ENCODE peak calls at places on chromosomes 12 and 14, in ten cellular contexts. One of them, this sample, is unnamed.

GRCh38 chr12:10283028-10283427 is 24.6 kb upstream of the KLRD1 start:
- DNase-seq in PC-9: no peak
- DNase-seq in uterus: no peak
- DNase-seq in lower lobe of right lung: no peak
- DNase-seq in right atrium auricular region: no peak
- DNase-seq in CD8-positive, alpha-beta T cell: no peak
- DNase-seq in right cardiac atrium: no peak
- DNase-seq in transverse colon: no peak
- DNase-seq in Panc1: no peak
- DNase-seq in IMR-90: no peak
- DNase-seq in this sample: no peak

GRCh38 chr12:69501154-69501895 is 31.1 kb downstream of the FRS2 start:
- DNase-seq in Panc1: no peak
- DNase-seq in lower lobe of right lung: no peak
- DNase-seq in right cardiac atrium: no peak
- DNase-seq in IMR-90: peak; percentile 30
- DNase-seq in right atrium auricular region: no peak
- DNase-seq in uterus: no peak
- DNase-seq in PC-9: no peak
- DNase-seq in transverse colon: no peak
- DNase-seq in CD8-positive, alpha-beta T cell: no peak
- DNase-seq in this sample: no peak

GRCh38 chr14:75156901-75157300 is 19.5 kb downstream of the TMED10 start:
- DNase-seq in right atrium auricular region: no peak
- DNase-seq in right cardiac atrium: no peak
- DNase-seq in Panc1: no peak
- DNase-seq in IMR-90: no peak
- DNase-seq in lower lobe of right lung: no peak
- DNase-seq in transverse colon: no peak
- DNase-seq in uterus: no peak
- DNase-seq in CD8-positive, alpha-beta T cell: no peak
- DNase-seq in PC-9: peak; percentile 43
- DNase-seq in this sample: no peak

GRCh38 chr14:69499436-69499835 is 14.9 kb downstream of the PLEKHD1 start:
- DNase-seq in uterus: no peak
- DNase-seq in Panc1: no peak
- DNase-seq in right atrium auricular region: no peak
- DNase-seq in PC-9: no peak
- DNase-seq in lower lobe of right lung: no peak
- DNase-seq in right cardiac atrium: no peak
- DNase-seq in transverse colon: no peak
- DNase-seq in CD8-positive, alpha-beta T cell: no peak
- DNase-seq in IMR-90: no peak
- DNase-seq in this sample: no peak

GRCh38 chr12:81963651-81964050 is 204.5 kb upstream of the PPFIA2 start:
- DNase-seq in lower lobe of right lung: no peak
- DNase-seq in right cardiac atrium: no peak
- DNase-seq in right atrium auricular region: no peak
- DNase-seq in transverse colon: no peak
- DNase-seq in PC-9: no peak
- DNase-seq in uterus: no peak
- DNase-seq in CD8-positive, alpha-beta T cell: no peak
- DNase-seq in Panc1: no peak
- DNase-seq in IMR-90: no peak
- DNase-seq in this sample: no peak

GRCh38 chr12:8692573-8692972 is 5.2 kb upstream of the RIMKLB start:
- DNase-seq in lower lobe of right lung: no peak
- DNase-seq in transverse colon: peak; percentile 45
- DNase-seq in PC-9: no peak
- DNase-seq in uterus: peak; percentile 77
- DNase-seq in IMR-90: peak; percentile 71
- DNase-seq in right cardiac atrium: no peak
- DNase-seq in right atrium auricular region: no peak
- DNase-seq in CD8-positive, alpha-beta T cell: no peak
- DNase-seq in Panc1: no peak
- DNase-seq in this sample: peak; percentile 76

GRCh38 chr14:72098202-72098601 is 166.0 kb downstream of the RGS6 start:
- DNase-seq in lower lobe of right lung: no peak
- DNase-seq in PC-9: no peak
- DNase-seq in right cardiac atrium: no peak
- DNase-seq in uterus: no peak
- DNase-seq in IMR-90: no peak
- DNase-seq in Panc1: no peak
- DNase-seq in right atrium auricular region: no peak
- DNase-seq in transverse colon: no peak
- DNase-seq in CD8-positive, alpha-beta T cell: no peak
- DNase-seq in this sample: no peak

GRCh38 chr12:84599539-84599938 is 313.1 kb downstream of the SLC6A15 start:
- DNase-seq in right atrium auricular region: no peak
- DNase-seq in lower lobe of right lung: no peak
- DNase-seq in CD8-positive, alpha-beta T cell: no peak
- DNase-seq in right cardiac atrium: no peak
- DNase-seq in transverse colon: no peak
- DNase-seq in uterus: no peak
- DNase-seq in IMR-90: no peak
- DNase-seq in PC-9: peak; percentile 54
- DNase-seq in Panc1: peak; percentile 46
- DNase-seq in this sample: no peak

GRCh38 chr14:55301722-55302121 is 30.5 kb downstream of the FBXO34 start:
- DNase-seq in CD8-positive, alpha-beta T cell: no peak
- DNase-seq in uterus: no peak
- DNase-seq in transverse colon: no peak
- DNase-seq in right atrium auricular region: no peak
- DNase-seq in PC-9: no peak
- DNase-seq in lower lobe of right lung: no peak
- DNase-seq in right cardiac atrium: no peak
- DNase-seq in Panc1: no peak
- DNase-seq in IMR-90: peak; percentile 63
- DNase-seq in this sample: no peak

GRCh38 chr12:100026241-100026640 is 41.5 kb upstream of the ANKS1B start:
- DNase-seq in transverse colon: no peak
- DNase-seq in PC-9: no peak
- DNase-seq in right atrium auricular region: no peak
- DNase-seq in IMR-90: peak; percentile 57
- DNase-seq in Panc1: no peak
- DNase-seq in CD8-positive, alpha-beta T cell: no peak
- DNase-seq in lower lobe of right lung: no peak
- DNase-seq in uterus: no peak
- DNase-seq in right cardiac atrium: no peak
- DNase-seq in this sample: no peak

GRCh38 chr12:28057856-28058615 is 85.5 kb upstream of the PTHLH start:
- DNase-seq in right cardiac atrium: no peak
- DNase-seq in right atrium auricular region: no peak
- DNase-seq in Panc1: no peak
- DNase-seq in lower lobe of right lung: no peak
- DNase-seq in uterus: no peak
- DNase-seq in CD8-positive, alpha-beta T cell: no peak
- DNase-seq in PC-9: no peak
- DNase-seq in IMR-90: peak; percentile 25
- DNase-seq in transverse colon: no peak
- DNase-seq in this sample: no peak

GRCh38 chr14:105323663-105324062 is 9.1 kb downstream of the PACS2 start:
- DNase-seq in transverse colon: no peak
- DNase-seq in right atrium auricular region: no peak
- DNase-seq in IMR-90: no peak
- DNase-seq in uterus: no peak
- DNase-seq in PC-9: no peak
- DNase-seq in right cardiac atrium: no peak
- DNase-seq in CD8-positive, alpha-beta T cell: no peak
- DNase-seq in lower lobe of right lung: no peak
- DNase-seq in Panc1: no peak
- DNase-seq in this sample: no peak

GRCh38 chr12:114291389-114292075 is 114.4 kb downstream of the TBX5 start:
- DNase-seq in right atrium auricular region: no peak
- DNase-seq in lower lobe of right lung: no peak
- DNase-seq in right cardiac atrium: no peak
- DNase-seq in PC-9: no peak
- DNase-seq in transverse colon: no peak
- DNase-seq in CD8-positive, alpha-beta T cell: no peak
- DNase-seq in Panc1: no peak
- DNase-seq in uterus: no peak
- DNase-seq in IMR-90: no peak
- DNase-seq in this sample: no peak

GRCh38 chr12:114288071-114288470 is 117.9 kb downstream of the TBX5 start:
- DNase-seq in right cardiac atrium: no peak
- DNase-seq in Panc1: no peak
- DNase-seq in lower lobe of right lung: no peak
- DNase-seq in PC-9: no peak
- DNase-seq in IMR-90: peak; percentile 21
- DNase-seq in transverse colon: no peak
- DNase-seq in CD8-positive, alpha-beta T cell: no peak
- DNase-seq in right atrium auricular region: no peak
- DNase-seq in uterus: no peak
- DNase-seq in this sample: no peak

GRCh38 chr12:114286145-114286544 is 119.8 kb downstream of the TBX5 start:
- DNase-seq in IMR-90: no peak
- DNase-seq in uterus: no peak
- DNase-seq in CD8-positive, alpha-beta T cell: no peak
- DNase-seq in Panc1: no peak
- DNase-seq in right atrium auricular region: no peak
- DNase-seq in transverse colon: no peak
- DNase-seq in PC-9: no peak
- DNase-seq in right cardiac atrium: no peak
- DNase-seq in lower lobe of right lung: no peak
- DNase-seq in this sample: no peak

GRCh38 chr12:114285554-114285953 is 120.4 kb downstream of the TBX5 start:
- DNase-seq in Panc1: no peak
- DNase-seq in right atrium auricular region: no peak
- DNase-seq in transverse colon: no peak
- DNase-seq in lower lobe of right lung: no peak
- DNase-seq in uterus: no peak
- DNase-seq in IMR-90: no peak
- DNase-seq in CD8-positive, alpha-beta T cell: no peak
- DNase-seq in right cardiac atrium: no peak
- DNase-seq in PC-9: no peak
- DNase-seq in this sample: no peak
- H3K27me3 ChIP-seq in Panc1: peaks cover 2% of the 10 kb centered on the region
- H3K27me3 ChIP-seq in right atrium auricular region: no peaks in the 10 kb centered on the region
- H3K27me3 ChIP-seq in transverse colon: no peaks in the 10 kb centered on the region
- H3K27me3 ChIP-seq in lower lobe of right lung: no peaks in the 10 kb centered on the region
- H3K27me3 ChIP-seq in uterus: no peaks in the 10 kb centered on the region
- H3K27me3 ChIP-seq in IMR-90: peaks cover 33% of the 10 kb centered on the region
- H3K27me3 ChIP-seq in CD8-positive, alpha-beta T cell: peaks cover 8% of the 10 kb centered on the region
- H3K27me3 ChIP-seq in right cardiac atrium: no peaks in the 10 kb centered on the region
- H3K27me3 ChIP-seq in PC-9: peaks cover 22% of the 10 kb centered on the region
- H3K27me3 ChIP-seq in this sample: no peaks in the 10 kb centered on the region

DNA sequence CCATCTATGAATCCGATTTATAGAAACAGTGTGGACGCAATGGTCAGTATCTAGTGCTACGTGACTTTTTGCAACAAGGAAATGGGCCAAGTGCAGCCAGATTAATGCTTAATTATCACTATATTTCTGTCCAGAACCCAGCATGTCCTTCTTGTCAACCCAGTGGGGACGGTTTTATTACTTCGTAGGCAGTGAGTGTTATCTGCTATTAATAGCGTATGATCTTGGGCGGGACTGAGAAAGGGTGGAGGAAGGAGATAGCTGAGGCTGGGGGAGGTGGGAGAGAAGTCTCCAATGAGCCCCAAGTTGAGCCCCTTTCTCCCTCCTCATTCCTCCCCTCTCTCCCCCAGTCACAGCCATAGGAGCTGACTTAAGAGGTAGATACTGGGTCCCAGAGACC is 59.7 kb upstream of the FAM222A start:
- DNase-seq in transverse colon: no peak
- DNase-seq in PC-9: no peak
- DNase-seq in Panc1: no peak
- DNase-seq in lower lobe of right lung: no peak
- DNase-seq in CD8-positive, alpha-beta T cell: no peak
- DNase-seq in uterus: no peak
- DNase-seq in right cardiac atrium: no peak
- DNase-seq in IMR-90: no peak
- DNase-seq in right atrium auricular region: no peak
- DNase-seq in this sample: no peak
- H3K27me3 ChIP-seq in transverse colon: no peaks in the 10 kb centered on the region
- H3K27me3 ChIP-seq in PC-9: peaks cover 57% of the 10 kb centered on the region
- H3K27me3 ChIP-seq in Panc1: no peaks in the 10 kb centered on the region
- H3K27me3 ChIP-seq in lower lobe of right lung: peaks cover 4% of the 10 kb centered on the region
- H3K27me3 ChIP-seq in CD8-positive, alpha-beta T cell: peaks cover 3% of the 10 kb centered on the region
- H3K27me3 ChIP-seq in uterus: no peaks in the 10 kb centered on the region
- H3K27me3 ChIP-seq in right cardiac atrium: no peaks in the 10 kb centered on the region
- H3K27me3 ChIP-seq in IMR-90: peaks cover 29% of the 10 kb centered on the region
- H3K27me3 ChIP-seq in right atrium auricular region: no peaks in the 10 kb centered on the region
- H3K27me3 ChIP-seq in this sample: no peaks in the 10 kb centered on the region

DNA sequence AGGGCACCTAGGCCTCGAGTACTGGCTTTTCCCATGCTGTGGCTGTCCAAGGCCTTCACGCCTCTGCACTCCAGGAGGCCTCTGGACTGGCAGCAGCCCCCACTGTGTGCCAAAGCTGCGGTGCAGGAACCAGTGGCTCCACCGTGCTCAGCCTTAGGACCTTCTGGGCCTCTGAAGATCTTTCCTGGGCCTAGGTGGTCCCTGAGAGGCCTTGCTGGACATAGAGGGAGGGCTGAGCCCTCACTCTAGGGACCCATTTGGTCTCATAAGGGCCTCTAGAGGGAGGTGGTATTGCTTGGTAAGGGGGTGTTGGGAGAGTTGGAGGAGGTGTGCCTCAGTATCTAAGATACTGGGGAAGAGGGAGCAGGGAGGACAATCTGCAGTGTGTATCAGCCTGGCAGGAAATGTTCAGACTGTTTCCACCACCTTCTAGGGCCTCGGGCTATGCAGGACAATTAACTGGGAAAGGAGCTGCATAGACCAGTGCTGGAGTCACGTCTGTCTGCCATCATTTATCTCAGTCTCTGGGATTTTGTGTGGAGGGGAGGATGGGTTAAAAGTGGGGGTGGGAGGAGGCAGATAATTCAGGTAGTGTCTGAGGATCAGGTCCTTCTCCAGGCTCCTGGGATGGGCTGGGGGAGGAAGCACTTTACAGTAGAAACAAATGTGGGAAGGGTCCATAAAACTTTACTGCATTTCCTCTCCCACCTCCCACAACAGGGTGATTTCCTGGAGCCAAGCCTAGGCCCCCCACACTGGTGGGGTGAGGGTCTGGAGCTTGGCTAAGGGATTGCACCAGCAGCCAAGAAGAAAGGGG is 2.9 kb downstream of the HOXC5 start:
- DNase-seq in IMR-90: no peak
- DNase-seq in transverse colon: no peak
- DNase-seq in uterus: no peak
- DNase-seq in CD8-positive, alpha-beta T cell: no peak
- DNase-seq in right cardiac atrium: no peak
- DNase-seq in Panc1: no peak
- DNase-seq in right atrium auricular region: no peak
- DNase-seq in PC-9: no peak
- DNase-seq in lower lobe of right lung: no peak
- DNase-seq in this sample: no peak
- H3K27me3 ChIP-seq in IMR-90: peaks cover 82% of the 10 kb centered on the region
- H3K27me3 ChIP-seq in transverse colon: peaks cover 100% of the 10 kb centered on the region
- H3K27me3 ChIP-seq in uterus: peaks cover under 1% of the 10 kb centered on the region
- H3K27me3 ChIP-seq in CD8-positive, alpha-beta T cell: peaks cover 51% of the 10 kb centered on the region
- H3K27me3 ChIP-seq in right cardiac atrium: no peaks in the 10 kb centered on the region
- H3K27me3 ChIP-seq in Panc1: no peaks in the 10 kb centered on the region
- H3K27me3 ChIP-seq in right atrium auricular region: peaks cover 44% of the 10 kb centered on the region
- H3K27me3 ChIP-seq in PC-9: peaks cover 15% of the 10 kb centered on the region
- H3K27me3 ChIP-seq in lower lobe of right lung: peaks cover 92% of the 10 kb centered on the region
- H3K27me3 ChIP-seq in this sample: peaks cover 97% of the 10 kb centered on the region

DNA sequence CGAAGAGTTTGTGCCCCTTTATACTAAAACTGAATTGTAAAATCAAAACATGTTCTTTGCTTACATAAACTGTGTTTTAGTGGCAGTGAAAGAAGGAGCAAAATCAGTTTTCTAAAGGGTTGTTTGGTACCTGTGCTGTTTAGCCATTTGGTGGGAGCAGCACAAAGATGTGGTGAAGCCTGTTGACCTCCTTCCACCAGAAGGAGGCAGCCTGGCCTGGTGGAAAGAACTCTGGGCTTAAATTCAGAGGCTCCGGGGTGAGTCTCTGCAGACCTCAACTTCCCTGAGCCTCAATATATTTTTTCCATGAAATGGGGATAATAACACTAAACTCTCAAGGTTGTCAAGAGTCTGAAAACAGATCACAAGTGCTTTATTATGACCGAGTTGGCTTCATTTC is 502.5 kb downstream of the VRK1 start:
- DNase-seq in uterus: no peak
- DNase-seq in right atrium auricular region: no peak
- DNase-seq in lower lobe of right lung: no peak
- DNase-seq in PC-9: no peak
- DNase-seq in Panc1: no peak
- DNase-seq in IMR-90: no peak
- DNase-seq in CD8-positive, alpha-beta T cell: no peak
- DNase-seq in right cardiac atrium: no peak
- DNase-seq in transverse colon: no peak
- DNase-seq in this sample: no peak
- H3K27me3 ChIP-seq in uterus: no peaks in the 10 kb centered on the region
- H3K27me3 ChIP-seq in right atrium auricular region: no peaks in the 10 kb centered on the region
- H3K27me3 ChIP-seq in lower lobe of right lung: peaks cover 21% of the 10 kb centered on the region
- H3K27me3 ChIP-seq in PC-9: peaks cover 42% of the 10 kb centered on the region
- H3K27me3 ChIP-seq in Panc1: peaks cover 2% of the 10 kb centered on the region
- H3K27me3 ChIP-seq in IMR-90: no peaks in the 10 kb centered on the region
- H3K27me3 ChIP-seq in CD8-positive, alpha-beta T cell: no peaks in the 10 kb centered on the region
- H3K27me3 ChIP-seq in right cardiac atrium: no peaks in the 10 kb centered on the region
- H3K27me3 ChIP-seq in transverse colon: peaks cover 24% of the 10 kb centered on the region
- H3K27me3 ChIP-seq in this sample: peaks cover 32% of the 10 kb centered on the region

This sample was measured in dorsolateral prefrontal cortex.